ENCODE peak calls at places on chromosome X, in five cellular contexts. F, P, E, M and U are unnamed samples.

GRCh38 chrX:22800806-22801205 is 199.0 kb upstream of the DDX53 start:
- DNase-seq in E (no peak), M (no peak), F (no peak), P (no peak), U (no peak)

GRCh38 chrX:154541589-154541895 is 5.1 kb downstream of the G6PD start:
- DNase-seq in F (no peak), P (no peak), M (no peak), E (no peak), U (no peak)

GRCh38 chrX:108699368-108699767 is 37.0 kb downstream of the IRS4 start:
- DNase-seq in P (no peak), M (no peak), E (no peak), F (no peak), U (no peak)

GRCh38 chrX:142686653-142687283 is 339.0 kb upstream of the SPANXN4 start:
- DNase-seq in M (no peak), E (no peak), P (no peak), F (no peak), U (no peak)

GRCh38 chrX:18449271-18449670 is 23.9 kb downstream of the CDKL5 start:
- DNase-seq in P (no peak), M (no peak), F (no peak), E (no peak), U (no peak)

GRCh38 chrX:65690057-65690855 is 22.8 kb downstream of the MSN start:
- DNase-seq in P (no peak), E (no peak), M (peak; percentile 72), F (no peak), U (no peak)

GRCh38 chrX:2710496-2710895 is 19.4 kb downstream of the CD99 start:
- DNase-seq in P (no peak), F (no peak), E (no peak), M (peak; percentile 6), U (no peak)

GRCh38 chrX:149456476-149457245 is 48.4 kb downstream of the IDS start:
- DNase-seq in E (no peak), P (no peak), F (no peak), M (no peak), U (no peak)

GRCh38 chrX:31546130-31546529 is 474.3 kb upstream of the FTHL17 start:
- DNase-seq in P (no peak), M (no peak), E (no peak), F (no peak), U (no peak)

GRCh38 chrX:50769389-50770063 is 44.5 kb downstream of the SHROOM4 start:
- DNase-seq in M (peak; percentile 65), P (peak; percentile 64), E (no peak), F (peak; percentile 35), U (peak; percentile 21)

GRCh38 chrX:110646386-110646785 is 149.2 kb downstream of the CHRDL1 start:
- DNase-seq in P (no peak), M (no peak), F (no peak), E (no peak), U (no peak)

GRCh38 chrX:724256-724655 is 93.7 kb downstream of the SHOX start:
- DNase-seq in F (no peak), M (peak; percentile 11), E (no peak), P (no peak), U (no peak)

GRCh38 chrX:49042581-49043219 is 457 bp downstream of the TFE3 start:
- DNase-seq in F (no peak), P (no peak), M (no peak), E (no peak), U (no peak)

GRCh38 chrX:47145408-47146120 is 543 bp downstream of the RBM10 start:
- DNase-seq in M (peak; percentile 64), F (no peak), E (peak; percentile 27), P (no peak), U (peak; percentile 15)

GRCh38 chrX:11412715-11413623 is 119.8 kb downstream of the AMELX start:
- DNase-seq in E (no peak), P (no peak), M (no peak), F (no peak), U (no peak)

GRCh38 chrX:48636776-48637175 is 39.5 kb downstream of the WDR13 start:
- DNase-seq in M (peak; percentile 13), F (no peak), P (no peak), E (no peak), U (no peak)

GRCh38 chrX:152600853-152601635 is 36.7 kb upstream of the GABRQ start:
- DNase-seq in M (no peak), F (no peak), E (no peak), P (no peak), U (no peak)

GRCh38 chrX:72621619-72622485 is 49.2 kb upstream of the HDAC8 start:
- DNase-seq in M (no peak), E (no peak), P (no peak), F (no peak), U (no peak)

GRCh38 chrX:118521435-118521834 is 25.8 kb downstream of the DOCK11 start:
- DNase-seq in M (no peak), P (no peak), E (no peak), F (no peak), U (no peak)

GRCh38 chrX:16873106-16873505 is 2.9 kb upstream of the RBBP7 start:
- DNase-seq in M (no peak), F (no peak), P (no peak), E (no peak), U (no peak)

GRCh38 chrX:40897768-40898167 is 162.4 kb upstream of the MED14 start:
- DNase-seq in E (no peak), M (no peak), P (no peak), F (no peak), U (no peak)

GRCh38 chrX:110852180-110852579 is 56.6 kb upstream of the CHRDL1 start:
- DNase-seq in P (no peak), F (no peak), E (no peak), M (no peak), U (no peak)

GRCh38 chrX:74382613-74383012 is 38.7 kb upstream of the SLC16A2 start:
- DNase-seq in F (peak; percentile 78), P (peak; percentile 46), E (peak; percentile 51), M (peak; percentile 72), U (peak; percentile 89)

GRCh38 chrX:65920620-65921019 is 119.3 kb downstream of the VSIG4 start:
- DNase-seq in M (no peak), E (no peak), F (no peak), P (no peak), U (no peak)

GRCh38 chrX:115642895-115643530 is 82.0 kb downstream of the PLS3 start:
- DNase-seq in F (peak; percentile 60), P (no peak), E (peak; percentile 71), M (peak; percentile 69), U (peak; percentile 51)

GRCh38 chrX:36867143-36867542 is 141.0 kb upstream of the FAM47C start:
- DNase-seq in P (no peak), E (no peak), F (no peak), M (no peak), U (no peak)

GRCh38 chrX:34112459-34112858 is 19.7 kb downstream of the FAM47A start:
- DNase-seq in E (no peak), F (no peak), P (no peak), M (no peak), U (no peak)

GRCh38 chrX:149495573-149496071 is 9.5 kb downstream of the IDS start:
- DNase-seq in F (no peak), E (no peak), P (no peak), M (no peak), U (peak; percentile 71)

GRCh38 chrX:67654301-67654700 is 110.5 kb downstream of the AR start:
- DNase-seq in E (no peak), F (no peak), P (no peak), M (no peak), U (no peak)

GRCh38 chrX:133215017-133215416 is 3.1 kb downstream of the TFDP3 start:
- DNase-seq in P (no peak), M (no peak), E (no peak), F (no peak), U (no peak)

GRCh38 chrX:19824603-19825002 is 62.8 kb downstream of the SH3KBP1 start:
- DNase-seq in E (no peak), F (no peak), M (no peak), P (no peak), U (no peak)

GRCh38 chrX:23902419-23902818 is 5.3 kb downstream of the APOO start:
- DNase-seq in E (no peak), M (no peak), F (no peak), P (no peak), U (no peak)

GRCh38 chrX:14872851-14873675 is at the start of the genes FANCB and MOSPD2:
- DNase-seq in E (peak; percentile 94), F (peak; percentile 95), P (peak; percentile 92), M (peak; percentile 96), U (peak; percentile 91)
- TF ChIP-seq POLR2A in E (no peak), F (peak; percentile 67), P (no peak), M (no peak), U (no peak)

GRCh38 chrX:53081925-53082772 is at the start of gene TSPYL2:
- DNase-seq in F (peak; percentile 94), P (peak; percentile 96), M (peak; percentile 98), E (peak; percentile 95), U (peak; percentile 98)

GRCh38 chrX:53084863-53085262 is 2.7 kb downstream of the TSPYL2 start:
- DNase-seq in M (no peak), F (no peak), P (no peak), E (no peak), U (no peak)

GRCh38 chrX:53085661-53086229 is 3.6 kb downstream of the TSPYL2 start:
- DNase-seq in E (no peak), P (no peak), F (no peak), M (no peak), U (no peak)

GRCh38 chrX:53082773-53083616 is 828 bp downstream of the TSPYL2 start:
- DNase-seq in P (no peak), F (no peak), E (no peak), M (no peak), U (no peak)

DNA sequence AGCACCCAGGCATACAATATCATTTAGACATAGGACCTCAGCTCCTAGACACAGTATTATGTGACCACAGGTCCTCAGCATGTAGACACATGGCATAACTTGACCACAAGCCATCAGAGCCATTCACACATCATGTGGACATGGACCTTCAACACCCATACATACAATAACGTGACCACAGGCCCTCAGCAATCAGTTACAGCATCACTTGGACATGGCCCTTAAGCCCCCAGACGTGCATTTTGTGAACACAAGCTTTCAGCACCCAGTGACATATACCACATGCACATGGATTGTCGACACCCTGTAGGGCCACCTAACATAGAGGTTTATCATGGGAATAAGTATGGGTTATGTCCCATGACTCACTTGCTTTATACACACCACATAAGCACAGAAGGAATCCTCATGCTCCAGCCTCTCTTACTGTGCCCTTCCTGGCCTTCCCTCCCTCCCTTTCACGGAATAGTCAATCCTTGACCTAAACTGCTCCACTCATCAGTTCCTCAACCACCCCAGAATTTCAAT is 1.9 kb downstream of the TSPYL2 start:
- DNase-seq in P (no peak), M (no peak), E (no peak), F (no peak), U (no peak)
- TF ChIP-seq POLR2A in P (no peak), M (no peak), E (no peak), F (no peak), U (no peak)

GRCh38 chrX:38578152-38578551 is 16.8 kb downstream of the TSPAN7 start:
- DNase-seq in E (no peak), P (no peak), F (no peak), M (no peak), U (no peak)
- TF ChIP-seq POLR2A in E (no peak), P (no peak), F (no peak), M (no peak), U (no peak)

GRCh38 chrX:134628663-134629062 is 29.6 kb downstream of the PLAC1 start:
- DNase-seq in P (no peak), F (no peak), M (no peak), E (no peak), U (no peak)
- TF ChIP-seq POLR2A in P (no peak), F (no peak), M (no peak), E (no peak), U (no peak)